ENCODE peak calls at places on chromosomes 1 and 21, in four cellular contexts. K is IMR-90, G is H1, X is mesendoderm. E is an unnamed sample.

GRCh38 chr1:17904290-17904689 is 149.2 kb downstream of the ACTL8 start:
- DNase-seq in X (no peak), G (no peak), K (no peak), E (no peak)

GRCh38 chr1:1880617-1881312 is 10.1 kb downstream of the GNB1 start:
- DNase-seq in X (no peak), G (no peak), K (no peak), E (no peak)

GRCh38 chr1:101259744-101260148 is 22.9 kb downstream of the S1PR1 start:
- DNase-seq in X (no peak), K (peak), G (no peak), E (no peak)

GRCh38 chr1:177082855-177083741 is 81.4 kb downstream of the ASTN1 start:
- DNase-seq in G (no peak), X (no peak), K (peak), E (no peak)

GRCh38 chr1:181112071-181112929 is 23.8 kb downstream of the IER5 start:
- DNase-seq in X (peak), K (peak), G (no peak), E (no peak)

GRCh38 chr1:70518106-70518505 is 107.0 kb downstream of the CTH start:
- DNase-seq in X (no peak), K (no peak), G (no peak), E (no peak)

GRCh38 chr1:81803423-81804103 is 2.8 kb downstream of the ADGRL2 start:
- DNase-seq in G (no peak), K (peak), X (peak), E (peak)

GRCh38 chr1:53896673-53897229 is 2.8 kb downstream of the DIO1 start:
- DNase-seq in G (no peak), X (no peak), K (peak), E (no peak)

GRCh38 chr21:29299046-29299905 is 554 bp downstream of the BACH1 start:
- DNase-seq in X (peak), G (no peak), K (peak), E (no peak)

GRCh38 chr1:87733421-87733820 is 404.7 kb downstream of the LMO4 start:
- DNase-seq in K (peak), X (no peak), G (no peak), E (no peak)

GRCh38 chr1:84721152-84721551 is 30.9 kb upstream of the SSX2IP start:
- DNase-seq in G (no peak), K (peak), X (no peak), E (no peak)

GRCh38 chr1:34858901-34859441 is 578 bp downstream of the SMIM12 start:
- DNase-seq in G (no peak), X (no peak), K (peak), E (no peak)

GRCh38 chr1:201229771-201230635 is 39.4 kb downstream of the IGFN1 start:
- DNase-seq in K (peak), G (no peak), X (peak), E (no peak)

GRCh38 chr1:51671527-51672325 is 54.8 kb downstream of the OSBPL9 start:
- DNase-seq in K (peak), X (peak), G (no peak), E (no peak)

GRCh38 chr1:179753061-179753460 is 10.0 kb downstream of the FAM163A start:
- DNase-seq in X (no peak), G (no peak), K (peak), E (no peak)

GRCh38 chr1:67708606-67709005 is 23.6 kb downstream of the GADD45A start:
- DNase-seq in X (no peak), K (no peak), G (no peak), E (no peak)

GRCh38 chr1:178633068-178633467 is 92.0 kb upstream of the RALGPS2 start:
- DNase-seq in X (peak), K (peak), G (no peak), E (no peak)

GRCh38 chr1:41305576-41306365 is 55.5 kb upstream of the FOXO6 start:
- DNase-seq in G (no peak), K (no peak), X (peak), E (peak)

GRCh38 chr1:241212624-241213023 is 144.4 kb downstream of the RGS7 start:
- DNase-seq in G (no peak), X (no peak), K (no peak), E (no peak)
- H3K56ac ChIP-seq in G (no peak), X (no peak), K (no peak), E (no peak)

GRCh38 chr21:41749286-41749685 is 17.6 kb downstream of the RIPK4 start:
- DNase-seq in X (no peak), G (no peak), K (no peak), E (no peak)
- H3K56ac ChIP-seq in X (no peak), G (no peak), K (no peak), E (no peak)

GRCh38 chr1:167460836-167461235 is 57.5 kb downstream of the CD247 start:
- DNase-seq in G (no peak), K (no peak), X (no peak), E (no peak)
- H3K56ac ChIP-seq in G (no peak), K (no peak), X (no peak), E (no peak)

DNA sequence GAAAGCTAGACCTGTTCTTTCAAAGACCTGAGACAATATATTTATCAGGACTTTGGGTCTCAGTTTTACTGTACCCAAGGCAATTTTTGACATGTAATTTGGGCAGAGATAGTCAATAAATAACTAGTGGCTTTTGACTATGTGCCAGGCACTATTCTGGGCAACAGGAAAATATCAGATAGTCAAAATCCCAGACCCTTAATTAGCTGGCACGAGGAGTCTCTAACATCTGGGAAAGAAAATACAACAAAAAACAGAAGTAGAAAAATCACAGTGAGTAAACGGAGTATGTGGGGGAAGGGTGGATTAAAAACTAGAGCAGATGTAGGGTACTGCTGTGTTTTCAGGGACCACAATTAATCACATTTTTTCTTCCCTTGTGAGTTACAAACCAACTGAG is 217.8 kb downstream of the NCAM2 start:
- DNase-seq in G (no peak), K (no peak), X (no peak), E (no peak)
- H3K56ac ChIP-seq in G (no peak), K (no peak), X (no peak), E (no peak)

GRCh38 chr21:15243356-15243755 is 178.6 kb upstream of the NRIP1 start:
- DNase-seq in X (peak), K (no peak), G (no peak), E (no peak)
- H3K56ac ChIP-seq in X (no peak), K (no peak), G (no peak), E (no peak)

E was measured in H9.